ENCODE peak calls at places on chromosome 14, in four cellular contexts. P is GM23248, R is PC-3, U is A549. C is an unnamed sample.

GRCh38 chr14:102182190-102182589 is 42.5 kb downstream of the WDR20 start:
- DNase-seq in P (peak; percentile 89), U (no peak), R (peak; percentile 41), C (peak; percentile 45)

GRCh38 chr14:52080817-52081755 is 12.2 kb upstream of the NID2 start:
- DNase-seq in P (peak; percentile 96), U (peak; percentile 39), R (peak; percentile 96), C (no peak)

GRCh38 chr14:89853976-89854693 is 100.4 kb downstream of the EFCAB11 start:
- DNase-seq in R (no peak), P (peak; percentile 45), U (no peak), C (no peak)

GRCh38 chr14:80269338-80269935 is 58.1 kb upstream of the DIO2 start:
- DNase-seq in R (peak; percentile 44), U (peak; percentile 10), P (peak; percentile 74), C (no peak)

GRCh38 chr14:94390372-94391086 is 2.1 kb upstream of the SERPINA1 start:
- DNase-seq in U (no peak), R (peak; percentile 49), P (no peak), C (no peak)

GRCh38 chr14:92953526-92953925 is 30.6 kb downstream of the CHGA start:
- DNase-seq in R (no peak), P (no peak), U (no peak), C (no peak)

GRCh38 chr14:20682127-20682434 is 2.3 kb upstream of the RNASE4 start:
- DNase-seq in R (no peak), P (no peak), U (no peak), C (no peak)

GRCh38 chr14:67187210-67187609 is 2.0 kb upstream of the GARIN2 start:
- DNase-seq in R (peak; percentile 97), P (peak; percentile 93), U (peak; percentile 68), C (no peak)

GRCh38 chr14:38290601-38291190 is 34.8 kb upstream of the CLEC14A start:
- DNase-seq in P (peak; percentile 94), R (peak; percentile 82), U (no peak), C (no peak)

GRCh38 chr14:89428556-89429196 is 11.6 kb upstream of the FOXN3 start:
- DNase-seq in R (no peak), P (peak; percentile 46), U (no peak), C (no peak)

GRCh38 chr14:78987006-78987405 is 816.8 kb downstream of the NRXN3 start:
- DNase-seq in U (no peak), R (no peak), P (no peak), C (no peak)

GRCh38 chr14:74913986-74914573 is 9.0 kb downstream of the RPS6KL1 start:
- DNase-seq in R (peak; percentile 74), P (peak; percentile 90), U (peak; percentile 68), C (peak; percentile 90)

GRCh38 chr14:61179776-61180398 is 101.3 kb downstream of the TMEM30B start:
- DNase-seq in P (no peak), R (no peak), U (no peak), C (no peak)

GRCh38 chr14:50855558-50855957 is 16.3 kb upstream of the ABHD12B start:
- DNase-seq in U (peak; percentile 25), P (peak; percentile 44), R (no peak), C (no peak)

DNA sequence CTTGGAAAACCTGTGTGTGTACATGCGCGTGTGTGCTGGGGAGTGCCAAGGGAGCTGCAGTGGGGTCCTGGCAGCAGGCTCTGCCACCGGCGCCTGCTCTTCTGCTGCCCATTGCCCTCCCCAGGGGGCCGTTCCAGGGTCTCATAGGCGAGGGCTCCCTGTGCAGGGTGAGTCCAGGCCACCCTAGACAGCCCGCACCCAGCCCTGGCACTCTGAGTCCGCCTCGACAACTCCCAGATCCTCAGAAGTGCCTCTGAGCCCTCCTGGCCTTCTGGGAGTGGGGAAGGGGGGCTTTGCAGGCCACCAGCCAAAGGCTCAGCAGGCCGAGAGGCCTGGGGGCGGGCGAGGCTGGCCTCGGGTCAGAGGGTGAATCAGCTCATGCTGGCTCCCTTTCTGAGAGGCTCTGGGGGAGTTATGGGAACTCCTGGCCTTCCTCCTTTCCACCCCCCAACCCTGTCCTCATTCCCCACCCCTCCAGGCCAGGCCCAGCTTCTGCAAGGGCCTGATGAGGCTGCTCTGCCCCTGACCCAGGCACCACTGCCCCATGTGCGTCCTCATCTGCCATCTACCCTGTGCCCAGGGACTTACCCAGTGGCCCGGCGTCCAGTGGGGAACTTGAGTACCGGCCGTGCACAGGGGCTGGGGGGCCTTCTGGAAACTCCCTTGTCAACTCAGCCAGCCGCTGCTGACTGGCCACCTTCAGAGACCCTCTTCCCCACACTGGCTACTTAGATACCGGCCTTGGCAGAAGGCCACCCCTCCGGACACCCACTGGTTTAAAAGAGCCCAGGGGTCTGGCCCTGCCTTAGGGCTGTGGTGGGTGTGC is 2.1 kb upstream of the TEDC1 start:
- DNase-seq in R (no peak), P (no peak), U (peak; percentile 44), C (no peak)
- H3K4me2 ChIP-seq in R (peak overlapping the region; percentile 99), P (no peak overlapping the region), U (peak overlapping the region; percentile 92), C (peak overlapping the region; percentile 98)

GRCh38 chr14:22776215-22776614 is 9.7 kb downstream of the OXA1L start:
- DNase-seq in U (no peak), P (no peak), R (no peak), C (no peak)

GRCh38 chr14:22786685-22787084 is 20.2 kb downstream of the OXA1L start:
- DNase-seq in P (no peak), R (no peak), U (no peak), C (no peak)

GRCh38 chr14:22780941-22781605 is 14.6 kb downstream of the OXA1L start:
- DNase-seq in R (no peak), P (no peak), U (no peak), C (no peak)

GRCh38 chr14:22780105-22780679 is 13.7 kb downstream of the OXA1L start:
- DNase-seq in R (no peak), U (no peak), P (peak; percentile 34), C (no peak)

GRCh38 chr14:22781606-22782000 is 15.1 kb downstream of the OXA1L start:
- DNase-seq in P (peak; percentile 63), R (peak; percentile 45), U (no peak), C (no peak)
- H3K4me2 ChIP-seq in P (no peak overlapping the region), R (no peak overlapping the region), U (no peak overlapping the region), C (no peak overlapping the region)

DNA sequence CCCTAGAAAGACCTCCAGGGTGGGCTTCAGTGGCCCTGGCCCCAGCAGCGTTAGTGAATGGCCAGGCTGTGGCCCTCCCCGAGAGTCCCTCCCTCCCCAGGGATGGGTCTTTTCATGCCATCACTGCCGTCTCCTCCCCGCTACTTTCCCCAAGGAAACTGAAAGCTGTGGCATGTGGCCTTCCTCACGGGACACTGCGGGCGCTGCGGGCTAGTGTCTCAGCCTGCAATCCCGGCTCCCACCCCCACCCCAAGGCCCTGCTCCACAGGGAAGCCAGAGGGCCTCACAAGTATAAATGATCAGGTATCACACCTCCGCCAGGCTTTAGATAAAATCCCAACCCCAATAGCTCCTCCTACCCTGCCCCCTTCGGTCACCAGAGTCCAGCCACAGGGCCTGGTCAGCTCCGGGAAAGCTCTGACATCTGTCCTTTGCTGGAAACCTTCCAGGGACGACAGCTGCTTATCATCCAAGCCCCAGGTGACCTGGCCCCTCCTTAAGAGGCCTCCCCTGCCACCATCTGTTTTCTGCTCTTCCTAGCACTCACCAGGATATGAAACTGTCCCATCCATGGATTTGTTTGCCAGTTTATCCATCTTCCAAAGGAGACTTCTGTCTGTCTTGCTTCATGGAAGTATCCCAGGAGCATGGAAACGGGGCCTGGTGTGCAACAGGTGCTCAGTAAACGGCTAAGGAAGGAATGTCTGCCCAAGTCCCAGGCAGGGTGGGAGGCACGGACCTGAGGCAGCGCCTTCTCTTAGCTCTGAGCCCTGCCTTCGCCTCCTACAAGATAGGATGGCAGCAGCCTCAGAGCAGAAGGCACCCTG is 31.6 kb downstream of the CCDC85C start:
- DNase-seq in R (no peak), U (no peak), P (no peak), C (no peak)
- H3K4me2 ChIP-seq in R (no peak overlapping the region), U (peak overlapping the region; percentile 84), P (no peak overlapping the region), C (peak overlapping the region; percentile 64)

DNA sequence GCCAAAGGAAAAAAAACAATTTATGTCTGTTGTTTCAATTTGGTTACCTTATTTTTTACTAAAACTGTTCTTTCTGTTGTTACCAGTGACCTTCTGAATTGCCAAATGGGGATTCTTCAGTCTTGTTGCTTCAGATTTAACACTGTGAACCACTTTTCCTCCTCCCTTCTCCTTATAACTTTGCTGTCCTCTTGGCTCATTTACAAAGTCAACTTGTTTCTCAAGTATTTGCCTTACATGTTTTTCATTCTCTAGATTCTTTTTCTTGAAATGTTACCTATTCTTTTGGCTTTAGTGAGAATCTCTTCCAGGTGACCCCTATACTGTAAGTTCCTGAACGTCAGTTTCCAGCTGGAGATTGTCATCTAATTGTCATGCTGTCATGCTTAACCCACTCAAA is 19.4 kb downstream of the FUT8 start:
- DNase-seq in P (peak; percentile 54), U (no peak), R (no peak), C (no peak)
- H3K4me2 ChIP-seq in P (peak overlapping the region; percentile 30), U (no peak overlapping the region), R (no peak overlapping the region), C (peak overlapping the region; percentile 49)

GRCh38 chr14:23984891-23985607 is 3.7 kb upstream of the DHRS4L2 start:
- DNase-seq in R (peak; percentile 48), U (peak; percentile 70), P (peak; percentile 93), C (no peak)
- H3K4me2 ChIP-seq in R (no peak overlapping the region), U (peak overlapping the region; percentile 54), P (no peak overlapping the region), C (no peak overlapping the region)

GRCh38 chr14:22666203-22666893 is 22.2 kb upstream of the OR6J1 start:
- DNase-seq in U (no peak), P (no peak), R (no peak), C (peak; percentile 25)

GRCh38 chr14:22671622-22672021 is 27.5 kb upstream of the OR6J1 start:
- DNase-seq in R (no peak), U (no peak), P (peak; percentile 58), C (peak; percentile 22)

GRCh38 chr14:22667881-22668280 is 23.7 kb upstream of the OR6J1 start:
- DNase-seq in U (no peak), R (no peak), P (peak; percentile 11), C (peak; percentile 34)

GRCh38 chr14:22668417-22668816 is 24.3 kb upstream of the OR6J1 start:
- DNase-seq in P (peak; percentile 87), R (peak; percentile 32), U (peak; percentile 24), C (peak; percentile 29)

GRCh38 chr14:22668863-22669262 is 24.7 kb upstream of the OR6J1 start:
- DNase-seq in U (no peak), P (no peak), R (no peak), C (peak; percentile 23)
- H3K4me2 ChIP-seq in U (peak overlapping the region; percentile 61), P (peak overlapping the region; percentile 39), R (no peak overlapping the region), C (no peak overlapping the region)

GRCh38 chr14:22105643-22106042 is 432.0 kb upstream of the OR4E1 start:
- DNase-seq in U (no peak), P (no peak), R (no peak), C (no peak)

GRCh38 chr14:22112004-22112403 is 438.4 kb upstream of the OR4E1 start:
- DNase-seq in U (peak; percentile 8), R (peak; percentile 33), P (no peak), C (peak; percentile 80)

GRCh38 chr14:22104971-22105641 is 431.5 kb upstream of the OR4E1 start:
- DNase-seq in P (no peak), R (no peak), U (no peak), C (no peak)

GRCh38 chr14:22106700-22107697 is 433.4 kb upstream of the OR4E1 start:
- DNase-seq in U (no peak), P (no peak), R (no peak), C (no peak)

DNA sequence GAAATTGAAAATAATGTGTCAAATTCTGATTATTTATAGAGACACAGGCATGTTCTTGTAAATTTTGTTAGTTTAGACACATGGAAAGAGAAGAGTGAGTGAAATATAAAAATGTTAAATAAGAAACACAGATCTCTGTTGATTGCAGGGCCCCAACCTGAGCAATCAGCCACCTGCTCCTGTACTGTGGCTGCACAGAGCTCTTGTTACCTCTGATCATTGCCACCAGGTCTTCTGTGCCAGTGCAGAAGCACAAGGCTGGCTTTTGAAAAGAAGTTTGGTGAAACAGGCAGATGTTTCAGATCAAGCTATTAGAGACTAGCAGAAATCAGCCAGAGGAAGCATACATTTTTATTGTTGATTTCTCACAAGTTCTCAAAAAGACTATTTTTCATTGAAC is 434.1 kb upstream of the OR4E1 start:
- DNase-seq in R (no peak), P (no peak), U (no peak), C (no peak)
- H3K4me2 ChIP-seq in R (no peak overlapping the region), P (no peak overlapping the region), U (no peak overlapping the region), C (no peak overlapping the region)

GRCh38 chr14:39320318-39320717 is 86.6 kb downstream of the MIA2 start:
- DNase-seq in U (no peak), R (no peak), P (peak; percentile 13), C (no peak)
- H3K4me2 ChIP-seq in U (no peak overlapping the region), R (no peak overlapping the region), P (no peak overlapping the region), C (no peak overlapping the region)

C was measured in Karpas-422.